ENCODE peak calls at places on chromosome 21, in six cellular contexts. A is Ammon's horn, P is HS-27A, W is choroid plexus epithelial cell, T is mesothelial cell of epicardium, U is caudate nucleus. O is an unnamed sample.

GRCh38 chr21:16069713-16070112 is 339.9 kb downstream of the USP25 start:
- DNase-seq in A (no peak), U (no peak), P (no peak), T (no peak), W (no peak), O (no peak)

GRCh38 chr21:26194811-26195251 is 24.3 kb upstream of the APP start:
- DNase-seq in T (no peak), P (no peak), W (no peak), U (no peak), A (no peak), O (no peak)

GRCh38 chr21:46585191-46585953 is 19.5 kb downstream of the S100B start:
- DNase-seq in U (no peak), W (no peak), T (no peak), A (no peak), P (no peak), O (no peak)

GRCh38 chr21:31580866-31581276 is 78.6 kb upstream of the SOD1 start:
- DNase-seq in W (peak; percentile 83), T (peak; percentile 56), P (peak; percentile 35), A (peak; percentile 87), U (peak; percentile 46), O (peak; percentile 84)

GRCh38 chr21:14850394-14850793 is 214.4 kb downstream of the NRIP1 start:
- DNase-seq in A (no peak), T (no peak), P (peak; percentile 46), W (peak; percentile 50), U (no peak), O (no peak)

GRCh38 chr21:20396798-20397197 is 601.4 kb upstream of the NCAM2 start:
- DNase-seq in U (no peak), T (no peak), A (no peak), W (no peak), P (no peak), O (no peak)

GRCh38 chr21:29233611-29234540 is 64.8 kb upstream of the BACH1 start:
- DNase-seq in T (no peak), A (no peak), U (no peak), P (no peak), W (no peak), O (no peak)

GRCh38 chr21:45386728-45387371 is 18.1 kb upstream of the COL18A1 start:
- DNase-seq in T (peak; percentile 21), U (no peak), P (peak; percentile 38), A (no peak), W (peak; percentile 94), O (peak; percentile 70)

GRCh38 chr21:16578912-16579311 is 849.1 kb downstream of the USP25 start:
- DNase-seq in P (no peak), T (no peak), W (peak; percentile 36), U (no peak), A (no peak), O (no peak)

GRCh38 chr21:42532466-42533181 is 19.0 kb downstream of the SLC37A1 start:
- DNase-seq in T (no peak), W (no peak), P (no peak), A (peak; percentile 84), U (peak; percentile 78), O (peak; percentile 68)

GRCh38 chr21:39568380-39568779 is 44.4 kb upstream of the B3GALT5 start:
- DNase-seq in A (no peak), U (no peak), T (no peak), P (no peak), W (no peak), O (no peak)

GRCh38 chr21:44337941-44338895 is 972 bp downstream of the CFAP410 start:
- DNase-seq in T (no peak), A (peak; percentile 83), P (no peak), U (peak; percentile 85), W (peak; percentile 59), O (peak; percentile 75)

GRCh38 chr21:37909936-37910335 is 6.3 kb downstream of the KCNJ6 start:
- DNase-seq in P (no peak), W (no peak), A (no peak), T (no peak), U (no peak), O (no peak)

GRCh38 chr21:41634211-41634694 is 126.3 kb upstream of the TMPRSS2 start:
- DNase-seq in T (no peak), U (no peak), P (no peak), A (no peak), W (no peak), O (no peak)

GRCh38 chr21:35284199-35284598 is 235.1 kb upstream of the RUNX1 start:
- DNase-seq in U (no peak), A (no peak), W (peak; percentile 11), T (no peak), P (no peak), O (no peak)

GRCh38 chr21:45534591-45535331 is 7.5 kb downstream of the SLC19A1 start:
- DNase-seq in W (peak; percentile 34), T (peak; percentile 35), P (no peak), A (peak; percentile 83), U (peak; percentile 80), O (peak; percentile 64)

GRCh38 chr21:17673261-17674020 is 60.7 kb upstream of the BTG3 start:
- DNase-seq in T (no peak), U (no peak), P (no peak), A (no peak), W (peak; percentile 15), O (no peak)

GRCh38 chr21:44969965-44970755 is 30.3 kb downstream of the SLX9 start:
- DNase-seq in A (no peak), T (no peak), U (no peak), W (no peak), P (no peak), O (peak; percentile 44)

GRCh38 chr21:17921579-17922530 is 102.7 kb upstream of the C21orf91 start:
- DNase-seq in W (peak; percentile 85), A (no peak), P (peak; percentile 62), T (no peak), U (no peak), O (peak; percentile 3)

GRCh38 chr21:33078907-33079582 is 9.1 kb downstream of the OLIG1 start:
- DNase-seq in A (peak; percentile 96), T (no peak), P (peak; percentile 8), W (peak; percentile 42), U (peak; percentile 86), O (no peak)

GRCh38 chr21:25370311-25370744 is 237.0 kb downstream of the MRPL39 start:
- DNase-seq in T (no peak), P (peak; percentile 98), A (peak; percentile 40), U (no peak), W (peak; percentile 93), O (no peak)

GRCh38 chr21:42080788-42081083 is 9.6 kb downstream of the UMODL1 start:
- DNase-seq in U (no peak), T (no peak), W (peak; percentile 80), P (no peak), A (peak; percentile 38), O (no peak)

O was measured in dermis blood vessel endothelial cell.